ENCODE peak calls at places on chromosome 18, in five cellular contexts. J, Q, T, V and P are unnamed samples.

GRCh38 chr18:3693385-3693784 is 243.4 kb downstream of the TGIF1 start:
- DNase-seq in J (no peak), Q (no peak), T (no peak), V (no peak), P (no peak)

GRCh38 chr18:62399306-62399705 is 74.2 kb downstream of the TNFRSF11A start:
- DNase-seq in J (no peak), Q (no peak), T (no peak), V (no peak), P (no peak)

GRCh38 chr18:79439201-79440023 is 43.7 kb downstream of the NFATC1 start:
- DNase-seq in J (peak; percentile 6), Q (no peak), T (no peak), V (no peak), P (no peak)

GRCh38 chr18:24071779-24072178 is 57.2 kb downstream of the TTC39C start:
- DNase-seq in J (no peak), Q (no peak), T (no peak), V (no peak), P (no peak)

GRCh38 chr18:54613174-54613573 is 22.1 kb downstream of the DYNAP start:
- DNase-seq in J (no peak), Q (no peak), T (no peak), V (no peak), P (no peak)

GRCh38 chr18:2948038-2948437 is 64.9 kb downstream of the LPIN2 start:
- DNase-seq in J (peak; percentile 58), Q (no peak), T (no peak), V (no peak), P (peak; percentile 56)

GRCh38 chr18:34807106-34807796 is 97.2 kb downstream of the DTNA start:
- DNase-seq in J (no peak), Q (peak; percentile 72), T (no peak), V (peak; percentile 44), P (no peak)

GRCh38 chr18:64803471-64803870 is 654.6 kb upstream of the LINC00305 start:
- DNase-seq in J (no peak), Q (no peak), T (no peak), V (no peak), P (no peak)

GRCh38 chr18:48892146-48892855 is 58.5 kb downstream of the SMAD7 start:
- DNase-seq in J (no peak), Q (peak; percentile 23), T (no peak), V (no peak), P (no peak)

GRCh38 chr18:13661051-13661778 is 65.1 kb downstream of the FAM210A start:
- DNase-seq in J (no peak), Q (no peak), T (no peak), V (no peak), P (no peak)

GRCh38 chr18:48462510-48462909 is 53.3 kb upstream of the ZBTB7C start:
- DNase-seq in J (no peak), Q (no peak), T (no peak), V (no peak), P (no peak)

GRCh38 chr18:34224423-34225217 is at the start of gene NOL4:
- DNase-seq in J (no peak), Q (peak; percentile 99), T (peak; percentile 98), V (peak; percentile 98), P (peak; percentile 35)

GRCh38 chr18:57959278-57959677 is 84.7 kb upstream of the NEDD4L start:
- DNase-seq in J (peak; percentile 62), Q (peak; percentile 46), T (peak; percentile 17), V (no peak), P (peak; percentile 33)

GRCh38 chr18:8937695-8938094 is 164.8 kb upstream of the NDUFV2 start:
- DNase-seq in J (no peak), Q (no peak), T (no peak), V (no peak), P (no peak)

GRCh38 chr18:38256366-38256765 is 690.8 kb upstream of the CELF4 start:
- DNase-seq in J (no peak), Q (no peak), T (no peak), V (no peak), P (peak; percentile 13)

GRCh38 chr18:8536226-8536625 is 73.0 kb upstream of the RAB12 start:
- DNase-seq in J (no peak), Q (no peak), T (no peak), V (no peak), P (no peak)

GRCh38 chr18:59376351-59376935 is 17.4 kb upstream of the LMAN1 start:
- DNase-seq in J (no peak), Q (no peak), T (peak; percentile 74), V (no peak), P (no peak)

GRCh38 chr18:62637807-62638687 is 77.3 kb upstream of the PHLPP1 start:
- DNase-seq in J (peak; percentile 6), Q (peak; percentile 66), T (no peak), V (peak; percentile 23), P (peak; percentile 4)

GRCh38 chr18:23479829-23480505 is 23.3 kb upstream of the RMC1 start:
- DNase-seq in J (no peak), Q (no peak), T (no peak), V (no peak), P (no peak)

GRCh38 chr18:13481820-13482640 is 244.3 kb downstream of the FAM210A start:
- DNase-seq in J (no peak), Q (no peak), T (no peak), V (no peak), P (no peak)

GRCh38 chr18:79796016-79796415 is 1.7 kb upstream of the KCNG2 start:
- DNase-seq in J (no peak), Q (no peak), T (no peak), V (no peak), P (no peak)

GRCh38 chr18:23970161-23971153 is 44.1 kb upstream of the TTC39C start:
- DNase-seq in J (no peak), Q (no peak), T (no peak), V (no peak), P (no peak)

GRCh38 chr18:33987206-33987605 is 237.5 kb downstream of the NOL4 start:
- DNase-seq in J (no peak), Q (no peak), T (no peak), V (no peak), P (no peak)

GRCh38 chr18:58161659-58162058 is 117.6 kb downstream of the NEDD4L start:
- DNase-seq in J (no peak), Q (peak; percentile 68), T (no peak), V (no peak), P (no peak)

GRCh38 chr18:58532972-58533371 is 95.9 kb downstream of the ALPK2 start:
- DNase-seq in J (no peak), Q (no peak), T (no peak), V (no peak), P (no peak)

GRCh38 chr18:23257686-23258565 is 122.6 kb downstream of the CABLES1 start:
- DNase-seq in J (peak; percentile 79), Q (no peak), T (no peak), V (no peak), P (peak; percentile 69)

GRCh38 chr18:13530879-13531387 is 195.4 kb downstream of the FAM210A start:
- DNase-seq in J (peak; percentile 8), Q (peak; percentile 61), T (peak; percentile 8), V (peak; percentile 13), P (no peak)

GRCh38 chr18:75966431-75966830 is 528.6 kb downstream of the ZNF516 start:
- DNase-seq in J (no peak), Q (no peak), T (no peak), V (no peak), P (no peak)

GRCh38 chr18:9803698-9804516 is 81.9 kb upstream of the TXNDC2 start:
- DNase-seq in J (no peak), Q (peak; percentile 44), T (no peak), V (no peak), P (peak; percentile 19)

GRCh38 chr18:24027156-24027555 is 12.6 kb downstream of the TTC39C start:
- DNase-seq in J (peak; percentile 93), Q (no peak), T (no peak), V (no peak), P (peak; percentile 36)

GRCh38 chr18:51196116-51196810 is 1.2 kb downstream of the MEX3C start:
- DNase-seq in J (peak; percentile 15), Q (no peak), T (peak; percentile 5), V (no peak), P (peak; percentile 34)

GRCh38 chr18:961644-962355 is 57.1 kb downstream of the ADCYAP1 start:
- DNase-seq in J (peak; percentile 35), Q (peak; percentile 50), T (peak; percentile 41), V (peak; percentile 33), P (peak; percentile 45)

GRCh38 chr18:73563345-73563744 is 584.3 kb downstream of the FBXO15 start:
- DNase-seq in J (peak; percentile 77), Q (no peak), T (no peak), V (no peak), P (no peak)

GRCh38 chr18:32742620-32743019 is 30.2 kb downstream of the KLHL14 start:
- DNase-seq in J (no peak), Q (peak; percentile 33), T (no peak), V (no peak), P (no peak)

GRCh38 chr18:35142270-35142605 is 98.6 kb upstream of the ZNF397 start:
- DNase-seq in J (no peak), Q (no peak), T (no peak), V (no peak), P (no peak)

GRCh38 chr18:9348079-9348671 is 13.6 kb downstream of the TWSG1 start:
- DNase-seq in J (peak; percentile 54), Q (no peak), T (no peak), V (no peak), P (peak; percentile 48)

GRCh38 chr18:46310675-46311345 is 206.6 kb downstream of the HAUS1 start:
- DNase-seq in J (no peak), Q (no peak), T (no peak), V (no peak), P (no peak)
- H3K4me2 ChIP-seq in J (no peak overlapping the region), Q (no peak overlapping the region), T (no peak overlapping the region), V (no peak overlapping the region), P (no peak overlapping the region)

GRCh38 chr18:28086530-28087172 is 90.3 kb downstream of the CDH2 start:
- DNase-seq in J (peak; percentile 68), Q (no peak), T (peak; percentile 69), V (no peak), P (no peak)
- H2AFZ ChIP-seq in J (no peak overlapping the region), Q (no peak overlapping the region), T (no peak overlapping the region), V (no peak overlapping the region), P (no peak overlapping the region)

GRCh38 chr18:5103286-5103685 is 93.8 kb downstream of the AKAIN1 start:
- DNase-seq in J (no peak), Q (no peak), T (no peak), V (no peak), P (no peak)
- H2BK15ac ChIP-seq in J (no peak overlapping the region), Q (no peak overlapping the region), T (no peak overlapping the region), V (no peak overlapping the region), P (no peak overlapping the region)

DNA sequence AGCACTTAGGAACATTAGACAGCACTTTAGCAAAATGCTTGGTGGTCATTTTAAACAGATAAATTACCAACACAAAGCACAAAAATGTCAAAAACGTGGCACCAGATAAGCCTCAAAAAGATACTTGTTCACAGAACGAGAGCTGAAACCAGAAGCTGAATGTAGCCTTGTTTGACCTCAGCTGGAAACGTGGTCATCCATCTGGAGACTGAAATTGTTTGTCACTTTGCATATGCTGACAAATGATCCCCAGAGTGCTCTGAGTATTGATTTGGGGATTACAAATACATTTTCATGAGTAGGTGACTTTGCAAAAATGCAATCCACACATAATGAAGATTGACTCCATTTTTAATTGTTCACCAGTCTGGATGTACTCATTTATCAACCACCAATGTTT is 139.3 kb downstream of the CCDC102B start:
- DNase-seq in J (no peak), Q (no peak), T (no peak), V (no peak), P (no peak)
- H3K4me2 ChIP-seq in J (no peak overlapping the region), Q (no peak overlapping the region), T (no peak overlapping the region), V (no peak overlapping the region), P (no peak overlapping the region)

GRCh38 chr18:44924750-44925534 is 244.3 kb downstream of the SETBP1 start:
- DNase-seq in J (no peak), Q (no peak), T (no peak), V (no peak), P (no peak)
- H2AFZ ChIP-seq in J (no peak overlapping the region), Q (no peak overlapping the region), T (no peak overlapping the region), V (no peak overlapping the region), P (no peak overlapping the region)